ENCODE peak calls at places on chromosomes 7 and 10, in four cellular contexts. R, G, U and A are unnamed samples.

GRCh38 chr7:87797798-87798403 is 78.3 kb downstream of the SLC25A40 start:
- DNase-seq in R (no peak), G (peak), U (no peak), A (peak)

GRCh38 chr7:47333131-47333887 is 248.6 kb downstream of the TNS3 start:
- DNase-seq in R (no peak), G (no peak), U (no peak), A (no peak)

GRCh38 chr10:5575482-5576153 is 50.9 kb downstream of the CALML3 start:
- DNase-seq in R (no peak), G (no peak), U (no peak), A (no peak)

GRCh38 chr10:35387768-35388167 is 51.5 kb downstream of the CCNY start:
- DNase-seq in R (no peak), G (no peak), U (no peak), A (peak)

GRCh38 chr10:131997366-131998049 is 15.8 kb upstream of the BNIP3 start:
- DNase-seq in R (no peak), G (no peak), U (no peak), A (peak)

GRCh38 chr10:13272164-13272571 is 27.7 kb downstream of the PHYH start:
- DNase-seq in R (no peak), G (no peak), U (no peak), A (no peak)

GRCh38 chr7:159126496-159127345 is 17.9 kb downstream of the VIPR2 start:
- DNase-seq in R (no peak), G (no peak), U (no peak), A (no peak)

GRCh38 chr7:43071604-43072003 is 40.8 kb upstream of the HECW1 start:
- DNase-seq in R (no peak), G (peak), U (no peak), A (no peak)

GRCh38 chr10:78306358-78306757 is 272.7 kb downstream of the RPS24 start:
- DNase-seq in R (no peak), G (no peak), U (no peak), A (no peak)

GRCh38 chr7:66957595-66958290 is 36.7 kb downstream of the TMEM248 start:
- DNase-seq in R (no peak), G (no peak), U (no peak), A (no peak)

GRCh38 chr10:70115948-70116682 is 16.5 kb downstream of the AIFM2 start:
- DNase-seq in R (peak), G (peak), U (peak), A (no peak)

GRCh38 chr7:44965441-44965903 is 13.3 kb downstream of the MYO1G start:
- DNase-seq in R (no peak), G (no peak), U (no peak), A (no peak)

GRCh38 chr10:34705563-34705962 is 109.5 kb downstream of the PARD3 start:
- DNase-seq in R (no peak), G (no peak), U (no peak), A (no peak)

GRCh38 chr7:157715938-157716280 is 379.1 kb downstream of the DNAJB6 start:
- DNase-seq in R (no peak), G (no peak), U (no peak), A (no peak)

GRCh38 chr7:42645906-42646305 is 266.0 kb downstream of the C7orf25 start:
- DNase-seq in R (no peak), G (no peak), U (no peak), A (peak)

GRCh38 chr7:113698556-113699220 is 220.1 kb downstream of the PPP1R3A start:
- DNase-seq in R (no peak), G (peak), U (no peak), A (no peak)

GRCh38 chr7:131623154-131623553 is 66.7 kb upstream of the PODXL start:
- DNase-seq in R (no peak), G (no peak), U (no peak), A (no peak)

GRCh38 chr7:134547738-134548054 is 1.2 kb upstream of the AKR1B15 start:
- DNase-seq in R (no peak), G (no peak), U (no peak), A (no peak)

GRCh38 chr7:32516551-32517082 is 21.3 kb downstream of the AVL9 start:
- DNase-seq in R (no peak), G (no peak), U (no peak), A (no peak)

GRCh38 chr7:32515890-32516550 is 20.7 kb downstream of the AVL9 start:
- DNase-seq in R (no peak), G (no peak), U (no peak), A (no peak)

GRCh38 chr7:32518534-32519140 is 23.3 kb downstream of the AVL9 start:
- DNase-seq in R (no peak), G (peak), U (no peak), A (no peak)

GRCh38 chr7:32522746-32523145 is 27.5 kb downstream of the AVL9 start:
- DNase-seq in R (no peak), G (no peak), U (no peak), A (no peak)

GRCh38 chr7:32519763-32520162 is 24.5 kb downstream of the AVL9 start:
- DNase-seq in R (no peak), G (no peak), U (no peak), A (no peak)
- H3K27ac ChIP-seq in R (no peak), G (no peak), U (no peak), A (no peak)

GRCh38 chr7:107408349-107408748 is 61.5 kb upstream of the GPR22 start:
- DNase-seq in R (no peak), G (no peak), U (no peak), A (no peak)

GRCh38 chr7:107405559-107405958 is 64.3 kb upstream of the GPR22 start:
- DNase-seq in R (no peak), G (peak), U (no peak), A (no peak)

GRCh38 chr7:107404740-107405537 is 64.9 kb upstream of the GPR22 start:
- DNase-seq in R (no peak), G (no peak), U (no peak), A (no peak)
- H3K27ac ChIP-seq in R (no peak), G (no peak), U (no peak), A (peak)

GRCh38 chr7:102417105-102417504 is 16.3 kb upstream of the ORAI2 start:
- DNase-seq in R (no peak), G (no peak), U (no peak), A (no peak)
- H3K27ac ChIP-seq in R (peak), G (no peak), U (peak), A (no peak)

GRCh38 chr10:119306964-119307363 is 99.6 kb downstream of the GRK5 start:
- DNase-seq in R (no peak), G (no peak), U (no peak), A (no peak)
- H3K27ac ChIP-seq in R (peak), G (peak), U (peak), A (peak)

DNA sequence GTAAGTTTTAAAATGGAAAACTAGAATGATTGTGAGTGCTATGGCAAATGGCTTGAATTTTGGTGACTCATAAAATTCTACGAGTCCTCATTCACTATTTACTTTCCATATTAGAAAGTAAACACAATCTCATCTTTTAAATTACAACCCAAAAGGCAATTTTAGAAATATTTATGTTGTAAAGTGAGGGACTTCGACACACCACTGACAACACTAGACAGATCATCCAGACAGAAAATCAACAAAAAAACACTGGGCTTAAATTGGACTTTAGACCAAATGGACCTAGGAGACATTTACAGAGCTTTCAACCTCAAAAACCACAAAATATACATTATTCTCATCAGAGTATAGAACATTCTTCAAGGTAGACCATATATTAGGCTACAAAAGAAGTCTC is 30.1 kb downstream of the ZNF277 start:
- DNase-seq in R (no peak), G (no peak), U (no peak), A (no peak)
- H3K27ac ChIP-seq in R (no peak), G (no peak), U (no peak), A (no peak)

GRCh38 chr10:119812684-119813083 is 60.0 kb downstream of the MCMBP start:
- DNase-seq in R (no peak), G (no peak), U (no peak), A (no peak)

GRCh38 chr10:119806334-119807130 is 66.1 kb downstream of the MCMBP start:
- DNase-seq in R (no peak), G (no peak), U (no peak), A (no peak)

GRCh38 chr10:119807960-119808697 is 64.5 kb downstream of the MCMBP start:
- DNase-seq in R (no peak), G (no peak), U (no peak), A (no peak)

GRCh38 chr10:119815671-119816070 is 57.0 kb downstream of the MCMBP start:
- DNase-seq in R (no peak), G (no peak), U (no peak), A (no peak)

DNA sequence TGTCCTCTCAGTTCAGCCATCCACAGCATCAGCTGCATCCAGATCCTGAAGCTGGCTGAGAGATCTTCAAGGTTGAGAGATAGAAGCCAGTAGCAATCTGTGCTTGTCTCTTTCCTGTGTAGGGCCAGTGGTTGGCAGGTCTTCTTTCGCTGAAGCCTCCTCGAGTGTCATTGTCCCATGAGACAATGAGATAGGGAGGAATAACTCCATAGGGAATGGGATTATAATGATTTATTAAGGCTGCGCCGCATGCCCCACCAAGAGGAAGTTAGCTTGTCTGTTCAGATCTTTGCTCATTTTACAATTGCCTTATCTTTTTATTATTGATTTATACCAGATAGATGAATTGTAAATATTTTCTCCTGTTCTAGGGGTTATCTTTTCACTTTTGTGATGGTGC is 61.5 kb downstream of the MCMBP start:
- DNase-seq in R (no peak), G (no peak), U (no peak), A (no peak)
- H3K27ac ChIP-seq in R (no peak), G (no peak), U (no peak), A (no peak)

GRCh38 chr7:129091484-129092002 is 36.6 kb upstream of the TNPO3 start:
- DNase-seq in R (peak), G (peak), U (peak), A (no peak)
- H3K27ac ChIP-seq in R (no peak), G (no peak), U (no peak), A (no peak)

DNA sequence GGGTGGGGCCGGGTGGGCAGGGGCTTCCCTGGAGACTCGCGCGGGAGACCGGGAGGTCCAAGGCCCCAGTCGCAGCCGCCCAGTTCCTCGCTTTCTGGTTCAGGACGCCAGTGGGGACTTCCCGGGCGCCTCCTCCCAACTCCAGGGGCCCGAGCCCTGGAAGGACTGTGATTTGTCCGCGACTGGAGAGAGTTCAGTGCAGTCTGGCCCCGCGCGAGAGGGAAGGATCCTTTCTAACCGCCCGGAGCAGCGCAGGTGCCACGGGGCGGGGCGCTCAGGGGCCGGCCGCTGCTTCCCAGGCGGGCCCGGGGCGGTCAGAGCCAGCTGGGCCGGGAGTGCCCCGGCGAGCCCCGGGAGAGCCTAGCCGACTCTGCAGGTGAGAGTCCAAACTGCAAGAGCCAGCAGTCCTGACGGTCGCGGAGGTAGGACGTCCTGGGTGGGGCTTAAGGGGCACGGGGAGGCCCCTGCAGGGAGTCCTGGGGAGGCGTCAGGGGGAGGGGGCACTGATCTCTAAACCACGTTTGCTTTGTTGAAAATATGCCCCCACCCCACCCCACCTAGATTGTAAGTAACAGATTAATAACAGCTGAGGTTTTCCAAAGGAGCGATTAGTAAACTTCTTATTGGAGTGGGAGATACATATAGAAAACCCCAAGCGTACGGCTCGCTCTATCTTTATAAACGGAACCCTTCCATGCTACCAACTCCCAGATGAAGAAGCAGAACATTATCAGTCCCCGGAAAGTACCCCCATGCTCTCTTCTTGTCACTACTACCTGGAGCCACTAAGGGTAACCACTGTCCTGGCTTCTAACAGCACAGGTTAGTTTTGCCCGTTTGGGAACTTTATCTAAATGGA is 8.2 kb downstream of the NKX2-3 start:
- DNase-seq in R (no peak), G (no peak), U (no peak), A (no peak)
- H3K27ac ChIP-seq in R (no peak), G (no peak), U (no peak), A (no peak)